ENCODE peak calls at places on chromosomes 6 and 20, in ten cellular contexts. W is breast epithelium; U is fibroblast of mammary gland; V is uterus; R is AG04450; I is CD4-positive, alpha-beta T cell; B is SK-N-SH; X is spleen; O is nephron progenitor cell; T is HCT116. Y is an unnamed sample.

GRCh38 chr6:118709859-118710350 is 58.5 kb upstream of the CEP85L start:
- DNase-seq in X (peak), W (no peak), I (peak), O (no peak), U (peak), R (peak), T (no peak), B (no peak), V (no peak), Y (no peak)

GRCh38 chr6:154661751-154662150 is 71.5 kb upstream of the SCAF8 start:
- DNase-seq in I (no peak), R (no peak), B (no peak), W (no peak), V (no peak), U (peak), O (no peak), X (no peak), T (no peak), Y (no peak)

GRCh38 chr6:157314705-157315321 is 8.5 kb downstream of the TMEM242 start:
- DNase-seq in B (peak), U (peak), O (no peak), I (no peak), W (no peak), T (peak), V (no peak), X (no peak), R (peak), Y (no peak)

GRCh38 chr6:12528171-12528570 is 188.4 kb upstream of the PHACTR1 start:
- DNase-seq in T (no peak), R (no peak), V (no peak), B (peak), X (no peak), U (no peak), W (no peak), O (no peak), I (no peak), Y (no peak)

GRCh38 chr6:54681987-54682386 is 164.6 kb upstream of the FAM83B start:
- DNase-seq in T (peak), I (no peak), X (no peak), O (no peak), V (no peak), R (peak), B (no peak), W (no peak), U (peak), Y (no peak)

GRCh38 chr6:69090132-69090531 is 455.1 kb downstream of the ADGRB3 start:
- DNase-seq in X (no peak), U (peak), T (no peak), V (no peak), O (no peak), R (peak), I (no peak), W (no peak), B (no peak), Y (no peak)

GRCh38 chr20:44211177-44212039 is 837 bp upstream of the OSER1 start:
- DNase-seq in T (no peak), O (no peak), R (no peak), W (no peak), V (no peak), X (peak), B (peak), U (peak), I (no peak), Y (no peak)

GRCh38 chr6:169415179-169415578 is 161.5 kb upstream of the THBS2 start:
- DNase-seq in U (peak), V (no peak), R (no peak), O (no peak), W (no peak), X (no peak), T (no peak), B (no peak), I (no peak), Y (no peak)

GRCh38 chr6:41469156-41469950 is 76.8 kb upstream of the FOXP4 start:
- DNase-seq in V (no peak), W (no peak), U (no peak), T (no peak), O (no peak), R (no peak), X (no peak), I (no peak), B (no peak), Y (peak)

GRCh38 chr6:34525431-34526175 is 30.5 kb downstream of the SPDEF start:
- DNase-seq in X (peak), O (no peak), U (no peak), V (no peak), W (no peak), R (no peak), B (peak), T (no peak), I (no peak), Y (no peak)

GRCh38 chr20:31256959-31257358 is 505 bp upstream of the DEFB115 start:
- DNase-seq in O (no peak), I (no peak), U (no peak), B (no peak), V (no peak), W (no peak), X (no peak), T (no peak), R (no peak), Y (no peak)

GRCh38 chr6:132209351-132209750 is 191.9 kb downstream of the MOXD1 start:
- DNase-seq in X (no peak), B (no peak), U (no peak), T (peak), W (no peak), O (no peak), I (no peak), R (no peak), V (no peak), Y (no peak)

GRCh38 chr6:166381733-166382499 is 824 bp downstream of the MPC1 start:
- DNase-seq in R (no peak), U (peak), W (peak), V (peak), I (peak), B (peak), T (peak), O (peak), X (peak), Y (no peak)

GRCh38 chr6:111674413-111674812 is 68.7 kb upstream of the TRAF3IP2 start:
- DNase-seq in B (no peak), W (no peak), I (no peak), R (no peak), V (no peak), O (no peak), U (no peak), X (no peak), T (no peak), Y (no peak)

GRCh38 chr20:58598271-58599015 is 52.6 kb upstream of the STX16 start:
- DNase-seq in V (peak), O (no peak), R (peak), U (peak), I (no peak), X (peak), W (no peak), B (peak), T (no peak), Y (no peak)

GRCh38 chr6:117352466-117353081 is 73.2 kb downstream of the ROS1 start:
- DNase-seq in W (no peak), I (no peak), V (no peak), R (no peak), U (peak), O (no peak), B (no peak), X (no peak), T (peak), Y (no peak)

GRCh38 chr6:70857387-70858077 is 99.3 kb downstream of the B3GAT2 start:
- DNase-seq in B (no peak), T (no peak), W (no peak), O (no peak), I (no peak), U (no peak), V (no peak), X (no peak), R (no peak), Y (no peak)

GRCh38 chr6:168038576-168039140 is 40.4 kb downstream of the FRMD1 start:
- DNase-seq in T (no peak), O (no peak), W (no peak), V (peak), R (no peak), U (no peak), B (no peak), X (peak), I (no peak), Y (no peak)

GRCh38 chr6:5517781-5518180 is 256.5 kb downstream of the FARS2 start:
- DNase-seq in B (no peak), R (no peak), T (no peak), W (no peak), O (no peak), X (no peak), I (peak), U (no peak), V (no peak), Y (no peak)

GRCh38 chr6:87336367-87336766 is 7.3 kb upstream of the GJB7 start:
- DNase-seq in B (no peak), V (no peak), T (no peak), X (no peak), O (no peak), I (no peak), W (no peak), U (no peak), R (no peak), Y (no peak)

GRCh38 chr6:18141805-18142590 is 12.9 kb downstream of the TPMT start:
- DNase-seq in W (no peak), O (no peak), X (no peak), R (no peak), V (no peak), B (no peak), T (no peak), U (no peak), I (no peak), Y (no peak)

GRCh38 chr6:18136260-18136659 is 13.8 kb upstream of the NHLRC1 start:
- DNase-seq in U (no peak), B (no peak), X (no peak), I (no peak), R (no peak), T (no peak), W (no peak), O (no peak), V (no peak), Y (no peak)

GRCh38 chr6:18139935-18140621 is 14.8 kb downstream of the TPMT start:
- DNase-seq in V (no peak), X (no peak), O (no peak), W (no peak), I (no peak), U (no peak), R (no peak), T (no peak), B (no peak), Y (no peak)

GRCh38 chr6:18142591-18142861 is 12.4 kb downstream of the TPMT start:
- DNase-seq in X (no peak), U (no peak), T (no peak), V (no peak), O (no peak), I (no peak), R (no peak), W (no peak), B (no peak), Y (no peak)

DNA sequence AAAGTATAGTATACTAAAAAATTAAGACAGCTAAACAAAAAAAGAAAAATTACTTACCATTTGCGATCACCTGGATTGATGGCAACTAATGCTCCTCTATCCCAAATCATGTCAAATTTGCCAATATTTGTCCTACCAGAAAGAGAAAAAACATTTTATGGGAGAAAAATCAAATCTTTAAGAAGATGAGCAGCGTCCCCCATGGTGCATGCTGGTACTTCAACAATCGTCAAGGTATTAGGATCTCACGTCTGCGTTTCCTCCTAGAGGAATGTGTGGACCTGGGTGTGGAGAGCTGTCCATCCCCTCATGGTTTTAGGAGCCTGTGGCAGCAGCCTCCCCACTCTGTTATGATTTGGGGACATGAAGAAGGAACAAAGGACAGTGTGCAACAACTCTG is 16.0 kb downstream of the TPMT start:
- DNase-seq in U (no peak), X (no peak), O (no peak), T (no peak), R (no peak), W (no peak), I (no peak), B (no peak), V (no peak), Y (no peak)
- TF ChIP-seq CTCF in U (no peak), X (no peak), O (no peak), T (no peak), R (no peak), W (no peak), I (no peak), B (no peak), V (no peak), Y (no peak)

GRCh38 chr6:140105857-140106256 is 731.4 kb upstream of the CITED2 start:
- DNase-seq in B (peak), I (no peak), R (no peak), W (no peak), U (peak), O (peak), T (peak), X (no peak), V (no peak), Y (no peak)
- TF ChIP-seq CTCF in B (peak), I (no peak), R (peak), W (peak), U (peak), O (peak), T (peak), X (no peak), V (peak), Y (no peak)

GRCh38 chr6:127550403-127550802 is 26.6 kb upstream of the C6orf58 start:
- DNase-seq in U (peak), O (no peak), X (no peak), I (no peak), R (no peak), W (no peak), B (no peak), V (no peak), T (no peak), Y (no peak)

GRCh38 chr6:127547909-127548649 is 28.9 kb upstream of the C6orf58 start:
- DNase-seq in U (peak), X (no peak), W (no peak), B (no peak), R (no peak), T (no peak), O (no peak), I (no peak), V (no peak), Y (no peak)

DNA sequence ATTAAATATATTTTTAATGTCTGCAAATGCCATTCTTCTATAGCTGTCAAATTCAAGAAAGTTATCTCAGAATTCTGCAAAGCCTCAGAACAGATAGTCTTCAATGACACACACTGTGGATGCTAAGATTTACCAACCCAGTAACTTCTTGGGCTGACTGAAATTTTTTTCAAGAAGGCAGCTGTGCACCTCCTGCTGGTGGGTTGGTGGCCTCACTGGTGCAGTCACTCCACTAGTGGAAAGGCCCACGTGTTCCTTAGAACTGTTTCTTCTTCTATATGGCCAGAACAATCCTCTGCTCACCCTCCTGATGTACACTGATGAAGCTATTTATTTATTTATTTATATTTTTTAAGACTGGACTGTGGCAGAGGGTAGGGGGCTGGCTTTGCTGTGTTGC is 28.1 kb upstream of the MTCL3 start:
- DNase-seq in T (no peak), O (no peak), X (no peak), R (no peak), I (no peak), U (peak), V (no peak), W (no peak), B (no peak), Y (no peak)
- TF ChIP-seq CTCF in T (peak), O (peak), X (no peak), R (peak), I (no peak), U (peak), V (no peak), W (no peak), B (peak), Y (peak)

DNA sequence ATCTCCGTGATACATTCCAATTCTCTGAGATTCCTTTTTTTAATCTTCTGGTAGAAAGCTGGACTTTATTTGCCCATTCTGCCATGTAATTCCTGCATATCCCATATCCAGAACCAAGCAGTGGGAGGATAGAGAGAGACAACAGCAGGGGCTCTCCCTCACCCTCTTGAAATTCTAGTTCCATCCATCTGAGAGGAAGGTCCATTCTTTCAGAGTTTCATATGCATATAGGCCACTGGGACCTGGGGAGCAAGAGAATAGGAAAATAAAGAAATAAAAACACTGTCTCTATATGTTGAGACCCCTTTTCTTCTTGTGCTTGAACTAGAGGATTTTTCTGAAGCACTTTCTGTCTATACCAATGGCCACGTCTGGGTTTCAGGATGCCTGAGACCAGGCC is 147.9 kb upstream of the STMND1 start:
- DNase-seq in R (no peak), V (no peak), I (no peak), X (no peak), O (no peak), U (no peak), T (no peak), W (no peak), B (no peak), Y (no peak)
- TF ChIP-seq CTCF in R (no peak), V (no peak), I (no peak), X (no peak), O (no peak), U (no peak), T (no peak), W (no peak), B (no peak), Y (no peak)

GRCh38 chr6:38938741-38939140 is 109.8 kb upstream of the GLP1R start:
- DNase-seq in V (no peak), B (no peak), T (no peak), R (no peak), X (no peak), W (no peak), O (no peak), U (no peak), I (no peak), Y (no peak)

GRCh38 chr6:38937839-38938613 is 110.6 kb upstream of the GLP1R start:
- DNase-seq in X (no peak), U (no peak), T (no peak), V (no peak), B (no peak), I (no peak), W (no peak), O (no peak), R (no peak), Y (no peak)

GRCh38 chr6:38944655-38945279 is 103.8 kb upstream of the GLP1R start:
- DNase-seq in U (no peak), R (no peak), V (no peak), I (no peak), X (no peak), T (no peak), W (no peak), O (no peak), B (no peak), Y (no peak)

GRCh38 chr6:38942442-38942841 is 106.1 kb upstream of the GLP1R start:
- DNase-seq in T (no peak), O (no peak), I (no peak), V (no peak), X (no peak), B (no peak), U (no peak), R (no peak), W (no peak), Y (no peak)

DNA sequence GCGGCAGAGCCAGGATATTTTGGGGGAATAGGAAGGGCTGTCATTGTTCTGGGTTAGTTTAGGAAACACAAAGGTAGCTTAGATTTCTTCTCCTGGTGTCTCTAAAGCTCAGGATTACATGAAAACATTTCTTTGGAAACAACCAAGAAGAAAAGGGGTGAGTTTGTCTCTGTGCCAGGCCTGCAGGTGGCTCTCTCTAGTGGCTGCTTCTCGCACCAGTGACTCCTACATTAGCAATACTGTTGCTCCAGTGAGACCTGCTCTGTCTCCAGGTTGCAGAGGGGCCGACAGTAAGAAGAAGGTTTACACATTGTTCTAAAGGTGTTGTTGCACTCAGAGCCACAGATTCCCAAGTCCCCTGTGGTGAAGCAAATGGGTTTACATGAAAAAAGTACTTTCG is 104.6 kb upstream of the GLP1R start:
- DNase-seq in I (no peak), T (no peak), W (no peak), R (no peak), V (no peak), X (no peak), O (no peak), B (no peak), U (no peak), Y (no peak)
- TF ChIP-seq CTCF in I (no peak), T (peak), W (no peak), R (no peak), V (no peak), X (no peak), O (peak), B (no peak), U (no peak), Y (no peak)

Y was measured in D721Med.